ENCODE peak calls at places on chromosomes 16 and 17, in five cellular contexts. One of them, this sample, is unnamed.

GRCh38 chr17:74199306-74200092 is 4.0 kb upstream of the RPL38 start:
- DNase-seq in NCI-H524: peak; percentile 81
- DNase-seq in AG08395: peak; percentile 77
- DNase-seq in AG10803: no peak
- DNase-seq in activated CD4-positive, alpha-beta memory T cell treated with anti-CD3 and anti-CD28 coated beads, Interleukin-2, amount 10 ng/mL, durations not matched to agents 7 days and 5 days: peak; percentile 69
- DNase-seq in this sample: peak; percentile 84

GRCh38 chr17:82787081-82787848 is 35.4 kb downstream of the TBCD start:
- DNase-seq in NCI-H524: no peak
- DNase-seq in AG08395: peak; percentile 90
- DNase-seq in AG10803: peak; percentile 93
- DNase-seq in activated CD4-positive, alpha-beta memory T cell treated with anti-CD3 and anti-CD28 coated beads, Interleukin-2, amount 10 ng/mL, durations not matched to agents 7 days and 5 days: no peak
- DNase-seq in this sample: no peak

GRCh38 chr17:37697331-37697730 is 47.5 kb downstream of the HNF1B start:
- DNase-seq in NCI-H524: no peak
- DNase-seq in AG08395: no peak
- DNase-seq in AG10803: no peak
- DNase-seq in activated CD4-positive, alpha-beta memory T cell treated with anti-CD3 and anti-CD28 coated beads, Interleukin-2, amount 10 ng/mL, durations not matched to agents 7 days and 5 days: no peak
- DNase-seq in this sample: no peak

GRCh38 chr17:42675984-42676423 is 790 bp downstream of the PLEKHH3 start:
- DNase-seq in NCI-H524: no peak
- DNase-seq in AG08395: no peak
- DNase-seq in AG10803: peak; percentile 45
- DNase-seq in activated CD4-positive, alpha-beta memory T cell treated with anti-CD3 and anti-CD28 coated beads, Interleukin-2, amount 10 ng/mL, durations not matched to agents 7 days and 5 days: peak; percentile 28
- DNase-seq in this sample: peak; percentile 70

GRCh38 chr16:53849994-53850393 is 146.0 kb downstream of the FTO start:
- DNase-seq in NCI-H524: no peak
- DNase-seq in AG08395: no peak
- DNase-seq in AG10803: no peak
- DNase-seq in activated CD4-positive, alpha-beta memory T cell treated with anti-CD3 and anti-CD28 coated beads, Interleukin-2, amount 10 ng/mL, durations not matched to agents 7 days and 5 days: no peak
- DNase-seq in this sample: no peak

GRCh38 chr16:88650749-88651275 is at the start of gene CYBA:
- DNase-seq in NCI-H524: no peak
- DNase-seq in AG08395: peak; percentile 86
- DNase-seq in AG10803: peak; percentile 40
- DNase-seq in activated CD4-positive, alpha-beta memory T cell treated with anti-CD3 and anti-CD28 coated beads, Interleukin-2, amount 10 ng/mL, durations not matched to agents 7 days and 5 days: peak; percentile 92
- DNase-seq in this sample: peak; percentile 87

GRCh38 chr16:66706506-66706880 is 9.9 kb upstream of the CMTM4 start:
- DNase-seq in NCI-H524: no peak
- DNase-seq in AG08395: no peak
- DNase-seq in AG10803: no peak
- DNase-seq in activated CD4-positive, alpha-beta memory T cell treated with anti-CD3 and anti-CD28 coated beads, Interleukin-2, amount 10 ng/mL, durations not matched to agents 7 days and 5 days: no peak
- DNase-seq in this sample: no peak

GRCh38 chr16:89092013-89092412 is 1.6 kb upstream of the ACSF3 start:
- DNase-seq in NCI-H524: no peak
- DNase-seq in AG08395: no peak
- DNase-seq in AG10803: no peak
- DNase-seq in activated CD4-positive, alpha-beta memory T cell treated with anti-CD3 and anti-CD28 coated beads, Interleukin-2, amount 10 ng/mL, durations not matched to agents 7 days and 5 days: no peak
- DNase-seq in this sample: no peak

This sample was measured in Peyer's patch.